ENCODE peak calls at places on chromosomes 3 and 15, in eight cellular contexts. A, S, C, Z, K, J, U and M are unnamed samples.
A peak's percentile ranks its signal among the peaks of the same experiment; 100 is the strongest.

GRCh38 chr3:156691920-156692319 is 17.5 kb downstream of the TIPARP start:
- DNase-seq in C (peak; percentile 67), U (no peak), Z (no peak), S (no peak), A (peak; percentile 89), J (no peak), K (no peak), M (no peak)

GRCh38 chr3:128378631-128379347 is 87.9 kb downstream of the DNAJB8 start:
- DNase-seq in J (no peak), Z (no peak), S (no peak), K (no peak), C (no peak), A (peak; percentile 85), U (no peak), M (peak; percentile 53)

GRCh38 chr3:9553021-9553948 is at the start of gene LHFPL4:
- DNase-seq in U (no peak), S (no peak), Z (no peak), K (peak; percentile 6), A (no peak), C (no peak), J (no peak), M (no peak)

GRCh38 chr15:39623550-39623931 is 42.7 kb downstream of the THBS1 start:
- DNase-seq in U (no peak), S (no peak), J (no peak), C (no peak), K (no peak), Z (no peak), A (no peak), M (no peak)

GRCh38 chr15:66751579-66751978 is 49.5 kb downstream of the SMAD6 start:
- DNase-seq in J (peak; percentile 72), K (no peak), U (no peak), C (peak; percentile 85), Z (no peak), S (no peak), A (no peak), M (no peak)

GRCh38 chr3:184937611-184938010 is 125.6 kb downstream of the VPS8 start:
- DNase-seq in A (no peak), J (no peak), S (no peak), K (no peak), Z (no peak), U (no peak), C (no peak), M (no peak)

GRCh38 chr3:115627180-115628074 is 4.1 kb downstream of the GAP43 start:
- DNase-seq in S (no peak), K (no peak), A (no peak), U (no peak), J (no peak), Z (no peak), C (no peak), M (no peak)

GRCh38 chr3:154898916-154899315 is 181.2 kb upstream of the MME start:
- DNase-seq in J (no peak), U (no peak), A (no peak), Z (no peak), K (no peak), C (no peak), S (no peak), M (no peak)

GRCh38 chr3:188832961-188833615 is 338.7 kb upstream of the TPRG1 start:
- DNase-seq in J (no peak), S (no peak), A (no peak), K (no peak), C (no peak), U (no peak), Z (peak; percentile 22), M (no peak)

GRCh38 chr3:94961423-94962100 is 898.7 kb downstream of the NSUN3 start:
- DNase-seq in K (no peak), U (no peak), J (no peak), S (no peak), C (peak; percentile 60), Z (no peak), A (no peak), M (no peak)

GRCh38 chr15:64288577-64288976 is 67.4 kb downstream of the CSNK1G1 start:
- DNase-seq in U (no peak), J (no peak), C (peak; percentile 59), Z (no peak), A (peak; percentile 86), S (no peak), K (no peak), M (no peak)

GRCh38 chr15:49644364-49644794 is 23.5 kb downstream of the DTWD1 start:
- DNase-seq in S (no peak), A (peak; percentile 54), K (no peak), C (no peak), Z (no peak), U (no peak), J (no peak), M (no peak)

GRCh38 chr3:158935846-158936245 is 134.0 kb downstream of the MFSD1 start:
- DNase-seq in U (no peak), Z (no peak), C (peak; percentile 37), A (no peak), K (no peak), J (no peak), S (no peak), M (no peak)

GRCh38 chr3:179265875-179266274 is 15.0 kb upstream of the KCNMB3 start:
- DNase-seq in Z (no peak), S (no peak), K (no peak), J (no peak), U (peak; percentile 12), A (no peak), C (no peak), M (no peak)

GRCh38 chr3:136193273-136194043 is 2.7 kb downstream of the MSL2 start:
- DNase-seq in U (no peak), J (no peak), A (no peak), S (no peak), Z (no peak), C (peak; percentile 22), K (no peak), M (no peak)

GRCh38 chr3:194871864-194872668 is 186.4 kb downstream of the FAM43A start:
- DNase-seq in Z (no peak), A (peak; percentile 74), K (no peak), J (peak; percentile 10), C (peak; percentile 65), U (no peak), S (peak; percentile 78), M (no peak)

GRCh38 chr3:13427662-13428603 is 7.8 kb upstream of the NUP210 start:
- DNase-seq in S (no peak), A (no peak), K (no peak), C (no peak), J (no peak), Z (no peak), U (no peak), M (no peak)

GRCh38 chr3:32500880-32501784 is 1.5 kb downstream of the CMTM6 start:
- DNase-seq in C (no peak), K (no peak), Z (no peak), U (no peak), S (no peak), A (no peak), J (no peak), M (no peak)

GRCh38 chr15:56760186-56760585 is 26.9 kb upstream of the ZNF280D start:
- DNase-seq in A (peak; percentile 21), S (no peak), J (no peak), Z (no peak), C (no peak), U (no peak), K (no peak), M (no peak)

DNA sequence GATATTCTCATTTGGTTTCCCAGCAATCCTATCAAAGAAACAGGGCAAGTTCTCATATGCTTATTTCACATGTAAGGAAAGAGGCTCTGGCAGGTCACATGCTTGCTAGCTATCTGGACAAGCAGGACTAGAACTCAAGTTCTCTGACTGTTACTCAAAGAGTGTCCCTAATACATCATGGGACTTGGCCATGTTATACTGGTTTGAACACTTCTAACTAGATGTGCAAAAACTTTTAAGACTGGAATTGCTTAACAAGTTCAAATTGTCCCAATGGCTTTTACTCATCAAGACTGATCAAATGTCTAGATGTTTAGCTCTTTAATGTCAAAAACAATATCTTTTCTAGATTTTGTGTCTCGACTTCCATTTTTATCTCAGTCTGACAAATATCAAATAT is 6.8 kb downstream of the GATM start:
- DNase-seq in J (no peak), S (no peak), A (no peak), K (no peak), Z (no peak), C (no peak), U (no peak), M (no peak)
- H3K36me3 ChIP-seq in J (no peaks in the 10 kb centered on the region), S (no peaks in the 10 kb centered on the region), A (no peaks in the 10 kb centered on the region), K (no peaks in the 10 kb centered on the region), Z (no peaks in the 10 kb centered on the region), C (no peaks in the 10 kb centered on the region), U (no peaks in the 10 kb centered on the region), M (peaks cover 18% of the 10 kb centered on the region)

DNA sequence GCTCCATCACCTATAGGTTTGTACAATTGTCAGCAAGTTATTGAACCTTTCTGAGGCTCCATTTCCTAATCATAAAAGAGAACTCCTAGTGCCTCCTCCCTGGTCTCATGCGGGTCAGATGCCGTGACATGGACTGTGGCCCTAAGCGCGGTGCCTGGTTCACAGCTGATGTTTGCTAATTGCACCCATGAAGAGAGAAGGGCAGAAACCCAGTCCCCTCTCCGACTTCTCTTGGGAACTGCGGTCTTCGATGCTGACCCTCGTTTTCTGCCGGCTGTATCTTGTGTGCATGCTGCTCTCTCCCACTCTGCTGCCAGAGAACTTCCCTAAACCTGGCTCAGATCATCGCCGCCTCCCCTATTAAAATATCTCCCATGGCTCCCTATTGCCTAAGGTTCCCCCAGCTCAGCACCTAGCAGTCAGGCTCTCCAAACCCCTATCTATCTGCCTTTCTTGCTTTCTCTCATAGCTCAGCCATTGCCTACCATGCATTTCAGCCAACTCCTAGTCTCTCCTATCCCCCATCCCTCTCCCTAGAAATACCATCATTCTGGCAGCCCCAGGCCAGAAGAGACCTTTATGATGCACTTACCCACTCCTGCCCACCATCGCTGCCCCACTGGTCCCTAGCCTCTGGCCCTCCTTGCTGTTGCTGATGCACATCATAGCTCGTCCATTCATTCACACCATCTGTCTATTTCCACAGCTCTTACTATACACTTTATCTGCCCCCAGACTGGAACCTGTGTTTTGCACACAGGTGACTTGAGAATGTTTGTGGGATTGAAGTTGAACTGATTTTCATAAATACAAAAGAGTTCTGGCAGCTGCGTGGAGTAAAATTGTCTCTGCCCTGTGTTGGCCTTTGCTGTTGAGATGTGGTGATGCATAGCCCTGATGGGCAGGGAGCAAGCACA is 6.6 kb downstream of the ISG20 start:
- DNase-seq in J (no peak), C (no peak), A (no peak), U (no peak), Z (no peak), S (no peak), K (no peak), M (no peak)
- H3K4me1 ChIP-seq in J (peaks cover 26% of the 10 kb centered on the region), C (peaks cover 32% of the 10 kb centered on the region), A (peaks cover 15% of the 10 kb centered on the region), U (peaks cover 18% of the 10 kb centered on the region), Z (peaks cover 27% of the 10 kb centered on the region), S (peaks cover 17% of the 10 kb centered on the region), K (peaks cover 10% of the 10 kb centered on the region), M (peaks cover 28% of the 10 kb centered on the region)

GRCh38 chr3:42906905-42907183 is 902 bp downstream of the ZNF662 start:
- DNase-seq in S (no peak), Z (no peak), U (no peak), C (no peak), A (no peak), J (no peak), K (no peak), M (no peak)
- H3K9me3 ChIP-seq in S (no peaks in the 10 kb centered on the region), Z (peaks cover 7% of the 10 kb centered on the region), U (peaks cover 19% of the 10 kb centered on the region), C (peaks cover 7% of the 10 kb centered on the region), A (no peaks in the 10 kb centered on the region), J (no peaks in the 10 kb centered on the region), K (no peaks in the 10 kb centered on the region), M (peaks cover 21% of the 10 kb centered on the region)

DNA sequence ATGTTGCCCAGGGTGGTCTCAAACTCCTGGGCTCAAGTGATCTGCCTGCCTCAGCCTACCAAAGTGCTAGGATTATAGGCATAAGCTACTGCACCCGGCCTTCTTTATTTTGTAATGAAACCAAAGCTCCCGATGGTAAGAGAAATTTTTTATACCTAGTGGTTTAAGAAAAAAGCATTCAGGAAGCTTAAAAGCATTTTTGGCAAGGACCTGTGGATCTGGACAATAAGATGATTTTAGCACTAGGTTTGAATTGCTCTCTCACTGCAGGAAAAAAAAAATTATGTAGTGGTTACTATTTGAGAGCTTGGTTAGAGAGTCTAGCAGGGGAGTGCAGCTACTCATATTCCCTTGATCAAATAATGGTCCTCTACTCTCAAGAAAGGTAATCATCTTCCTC is 64.9 kb upstream of the PIK3R4 start:
- DNase-seq in K (no peak), C (no peak), J (no peak), Z (no peak), S (no peak), A (no peak), U (no peak), M (no peak)
- H3K36me3 ChIP-seq in K (no peaks in the 10 kb centered on the region), C (no peaks in the 10 kb centered on the region), J (no peaks in the 10 kb centered on the region), Z (no peaks in the 10 kb centered on the region), S (no peaks in the 10 kb centered on the region), A (no peaks in the 10 kb centered on the region), U (no peaks in the 10 kb centered on the region), M (no peaks in the 10 kb centered on the region)